ENCODE peak calls at places on chromosomes 5 and 9, in six cellular contexts. One of them, this sample, is unnamed.

GRCh38 chr9:97983524-97984187 is 515 bp downstream of the ANP32B start:
- DNase-seq in CD8-positive, alpha-beta T cell: peak; percentile 83
- DNase-seq in endothelial cell of umbilical vein: peak; percentile 51
- DNase-seq in RWPE1: peak; percentile 54
- DNase-seq in psoas muscle: peak; percentile 70
- DNase-seq in A673: peak; percentile 69
- DNase-seq in this sample: peak; percentile 64

GRCh38 chr5:176596689-176597416 is 13.1 kb downstream of the GPRIN1 start:
- DNase-seq in A673: no peak
- DNase-seq in CD8-positive, alpha-beta T cell: peak; percentile 83
- DNase-seq in RWPE1: no peak
- DNase-seq in endothelial cell of umbilical vein: peak; percentile 60
- DNase-seq in psoas muscle: peak; percentile 40
- DNase-seq in this sample: peak; percentile 22

GRCh38 chr9:78707481-78707977 is 410.6 kb downstream of the PSAT1 start:
- DNase-seq in psoas muscle: no peak
- DNase-seq in endothelial cell of umbilical vein: no peak
- DNase-seq in A673: no peak
- DNase-seq in RWPE1: peak; percentile 6
- DNase-seq in CD8-positive, alpha-beta T cell: no peak
- DNase-seq in this sample: no peak

GRCh38 chr9:112487008-112487798 is 576 bp downstream of the KIAA1958 start:
- DNase-seq in A673: peak; percentile 83
- DNase-seq in CD8-positive, alpha-beta T cell: peak; percentile 69
- DNase-seq in RWPE1: peak; percentile 81
- DNase-seq in psoas muscle: peak; percentile 58
- DNase-seq in endothelial cell of umbilical vein: peak; percentile 61
- DNase-seq in this sample: peak; percentile 60

GRCh38 chr9:101408374-101409078 is 9.9 kb downstream of the ZNF189 start:
- DNase-seq in A673: no peak
- DNase-seq in CD8-positive, alpha-beta T cell: no peak
- DNase-seq in RWPE1: no peak
- DNase-seq in psoas muscle: no peak
- DNase-seq in endothelial cell of umbilical vein: no peak
- DNase-seq in this sample: no peak

GRCh38 chr5:68780299-68780960 is 313.4 kb upstream of the SLC30A5 start:
- DNase-seq in RWPE1: no peak
- DNase-seq in CD8-positive, alpha-beta T cell: no peak
- DNase-seq in A673: no peak
- DNase-seq in endothelial cell of umbilical vein: no peak
- DNase-seq in psoas muscle: no peak
- DNase-seq in this sample: no peak

GRCh38 chr9:133641861-133642595 is 5.9 kb downstream of the DBH start:
- DNase-seq in psoas muscle: no peak
- DNase-seq in RWPE1: no peak
- DNase-seq in A673: no peak
- DNase-seq in endothelial cell of umbilical vein: no peak
- DNase-seq in CD8-positive, alpha-beta T cell: no peak
- DNase-seq in this sample: no peak

GRCh38 chr5:181223729-181224389 is 778 bp downstream of the TRIM41 start:
- DNase-seq in endothelial cell of umbilical vein: no peak
- DNase-seq in RWPE1: no peak
- DNase-seq in A673: no peak
- DNase-seq in psoas muscle: peak; percentile 67
- DNase-seq in CD8-positive, alpha-beta T cell: no peak
- DNase-seq in this sample: no peak

GRCh38 chr5:663436-664342 is 29.5 kb downstream of the TPPP start:
- DNase-seq in psoas muscle: no peak
- DNase-seq in RWPE1: no peak
- DNase-seq in A673: no peak
- DNase-seq in CD8-positive, alpha-beta T cell: no peak
- DNase-seq in endothelial cell of umbilical vein: no peak
- DNase-seq in this sample: no peak

GRCh38 chr5:43038523-43038989 is 1.6 kb downstream of the ANXA2R start:
- DNase-seq in CD8-positive, alpha-beta T cell: peak; percentile 70
- DNase-seq in RWPE1: no peak
- DNase-seq in A673: no peak
- DNase-seq in endothelial cell of umbilical vein: no peak
- DNase-seq in psoas muscle: no peak
- DNase-seq in this sample: no peak

GRCh38 chr5:90135979-90136378 is 273.6 kb downstream of the CETN3 start:
- DNase-seq in A673: no peak
- DNase-seq in RWPE1: no peak
- DNase-seq in endothelial cell of umbilical vein: no peak
- DNase-seq in psoas muscle: no peak
- DNase-seq in CD8-positive, alpha-beta T cell: no peak
- DNase-seq in this sample: no peak

GRCh38 chr9:97109194-97109811 is 70.4 kb upstream of the CTSV start:
- DNase-seq in psoas muscle: no peak
- DNase-seq in A673: peak; percentile 70
- DNase-seq in RWPE1: peak; percentile 64
- DNase-seq in CD8-positive, alpha-beta T cell: no peak
- DNase-seq in endothelial cell of umbilical vein: peak; percentile 67
- DNase-seq in this sample: no peak

GRCh38 chr9:131419716-131420115 is 25.8 kb downstream of the PRRC2B start:
- DNase-seq in RWPE1: no peak
- DNase-seq in A673: no peak
- DNase-seq in endothelial cell of umbilical vein: no peak
- DNase-seq in psoas muscle: no peak
- DNase-seq in CD8-positive, alpha-beta T cell: no peak
- DNase-seq in this sample: no peak

GRCh38 chr9:134485653-134486052 is 155.9 kb upstream of the COL5A1 start:
- DNase-seq in RWPE1: no peak
- DNase-seq in CD8-positive, alpha-beta T cell: no peak
- DNase-seq in endothelial cell of umbilical vein: no peak
- DNase-seq in A673: no peak
- DNase-seq in psoas muscle: no peak
- DNase-seq in this sample: peak; percentile 6

GRCh38 chr9:130117816-130118632 is 54.2 kb upstream of the NCS1 start:
- DNase-seq in RWPE1: no peak
- DNase-seq in endothelial cell of umbilical vein: peak; percentile 50
- DNase-seq in CD8-positive, alpha-beta T cell: no peak
- DNase-seq in psoas muscle: peak; percentile 45
- DNase-seq in A673: peak; percentile 55
- DNase-seq in this sample: no peak

GRCh38 chr5:107294151-107294550 is 376.6 kb downstream of the EFNA5 start:
- DNase-seq in endothelial cell of umbilical vein: no peak
- DNase-seq in psoas muscle: no peak
- DNase-seq in A673: no peak
- DNase-seq in RWPE1: no peak
- DNase-seq in CD8-positive, alpha-beta T cell: no peak
- DNase-seq in this sample: no peak

GRCh38 chr5:43017438-43017820 is 22.7 kb downstream of the ANXA2R start:
- DNase-seq in CD8-positive, alpha-beta T cell: peak; percentile 75
- DNase-seq in endothelial cell of umbilical vein: peak; percentile 69
- DNase-seq in psoas muscle: peak; percentile 40
- DNase-seq in RWPE1: no peak
- DNase-seq in A673: peak; percentile 35
- DNase-seq in this sample: no peak

GRCh38 chr9:75088646-75089368 is 493 bp downstream of the OSTF1 start:
- DNase-seq in endothelial cell of umbilical vein: peak; percentile 54
- DNase-seq in A673: peak; percentile 35
- DNase-seq in RWPE1: peak; percentile 63
- DNase-seq in psoas muscle: peak; percentile 71
- DNase-seq in CD8-positive, alpha-beta T cell: no peak
- DNase-seq in this sample: peak; percentile 74

GRCh38 chr9:34987160-34988040 is 2.1 kb upstream of the DNAJB5 start:
- DNase-seq in CD8-positive, alpha-beta T cell: no peak
- DNase-seq in A673: peak; percentile 33
- DNase-seq in endothelial cell of umbilical vein: no peak
- DNase-seq in RWPE1: no peak
- DNase-seq in psoas muscle: no peak
- DNase-seq in this sample: no peak

GRCh38 chr5:127030259-127031146 is at the start of gene MARCHF3:
- DNase-seq in psoas muscle: peak; percentile 95
- DNase-seq in A673: peak; percentile 95
- DNase-seq in CD8-positive, alpha-beta T cell: peak; percentile 96
- DNase-seq in RWPE1: peak; percentile 98
- DNase-seq in endothelial cell of umbilical vein: peak; percentile 98
- DNase-seq in this sample: peak; percentile 96

GRCh38 chr9:3434594-3434993 is 91.2 kb downstream of the RFX3 start:
- DNase-seq in A673: no peak
- DNase-seq in CD8-positive, alpha-beta T cell: no peak
- DNase-seq in psoas muscle: no peak
- DNase-seq in RWPE1: no peak
- DNase-seq in endothelial cell of umbilical vein: no peak
- DNase-seq in this sample: no peak

GRCh38 chr9:88197781-88198345 is 59.6 kb upstream of the SPATA31C2 start:
- DNase-seq in psoas muscle: no peak
- DNase-seq in endothelial cell of umbilical vein: no peak
- DNase-seq in CD8-positive, alpha-beta T cell: no peak
- DNase-seq in RWPE1: peak; percentile 81
- DNase-seq in A673: peak; percentile 90
- DNase-seq in this sample: no peak

GRCh38 chr5:52888363-52888762 is 100.6 kb downstream of the ITGA1 start:
- DNase-seq in RWPE1: no peak
- DNase-seq in endothelial cell of umbilical vein: no peak
- DNase-seq in A673: no peak
- DNase-seq in psoas muscle: no peak
- DNase-seq in CD8-positive, alpha-beta T cell: no peak
- DNase-seq in this sample: no peak

GRCh38 chr9:34072868-34073590 is 24.3 kb upstream of the UBAP2 start:
- DNase-seq in endothelial cell of umbilical vein: no peak
- DNase-seq in psoas muscle: no peak
- DNase-seq in CD8-positive, alpha-beta T cell: no peak
- DNase-seq in A673: no peak
- DNase-seq in RWPE1: peak; percentile 87
- DNase-seq in this sample: no peak

GRCh38 chr5:34045996-34046395 is 3.0 kb upstream of the C1QTNF3 start:
- DNase-seq in psoas muscle: no peak
- DNase-seq in endothelial cell of umbilical vein: no peak
- DNase-seq in RWPE1: peak; percentile 40
- DNase-seq in CD8-positive, alpha-beta T cell: no peak
- DNase-seq in A673: no peak
- DNase-seq in this sample: no peak

GRCh38 chr5:120228262-120229031 is 235.7 kb upstream of the PRR16 start:
- DNase-seq in CD8-positive, alpha-beta T cell: no peak
- DNase-seq in RWPE1: no peak
- DNase-seq in A673: peak; percentile 1
- DNase-seq in psoas muscle: no peak
- DNase-seq in endothelial cell of umbilical vein: no peak
- DNase-seq in this sample: no peak

GRCh38 chr5:111720333-111720890 is 36.6 kb downstream of the NREP start:
- DNase-seq in psoas muscle: no peak
- DNase-seq in endothelial cell of umbilical vein: no peak
- DNase-seq in CD8-positive, alpha-beta T cell: no peak
- DNase-seq in A673: no peak
- DNase-seq in RWPE1: no peak
- DNase-seq in this sample: no peak

DNA sequence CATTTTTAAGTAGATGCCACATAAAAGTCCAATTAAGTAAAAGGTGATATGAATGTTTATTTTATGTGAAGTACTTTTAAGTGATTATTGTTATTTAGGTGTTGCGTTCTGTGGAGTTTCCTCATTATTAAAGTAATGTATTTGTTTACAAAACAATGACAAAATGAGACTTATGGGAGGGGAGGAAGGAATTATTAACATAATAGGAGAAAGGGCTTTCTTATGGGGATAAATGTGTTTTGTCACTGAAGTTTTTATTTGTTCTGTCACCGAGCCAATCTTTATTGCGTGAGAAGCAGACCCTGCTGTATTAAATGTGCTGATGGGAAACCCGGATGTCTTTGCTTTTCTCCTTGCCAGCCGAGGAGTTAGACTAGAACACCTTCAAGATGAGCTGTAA is 44.5 kb downstream of the TRIO start:
- DNase-seq in endothelial cell of umbilical vein: peak; percentile 94
- DNase-seq in A673: peak; percentile 30
- DNase-seq in psoas muscle: no peak
- DNase-seq in CD8-positive, alpha-beta T cell: no peak
- DNase-seq in RWPE1: no peak
- DNase-seq in this sample: no peak
- H3K27ac ChIP-seq in endothelial cell of umbilical vein: peak overlapping the region; percentile 74
- H3K27ac ChIP-seq in A673: no peak overlapping the region
- H3K27ac ChIP-seq in psoas muscle: peak overlapping the region; percentile 43
- H3K27ac ChIP-seq in CD8-positive, alpha-beta T cell: no peak overlapping the region
- H3K27ac ChIP-seq in RWPE1: no peak overlapping the region
- H3K27ac ChIP-seq in this sample: peak overlapping the region; percentile 69

GRCh38 chr9:91736898-91737601 is 213.0 kb downstream of the ROR2 start:
- DNase-seq in RWPE1: no peak
- DNase-seq in CD8-positive, alpha-beta T cell: no peak
- DNase-seq in psoas muscle: no peak
- DNase-seq in A673: no peak
- DNase-seq in endothelial cell of umbilical vein: no peak
- DNase-seq in this sample: no peak

GRCh38 chr9:91741529-91741928 is 208.5 kb downstream of the ROR2 start:
- DNase-seq in RWPE1: peak; percentile 63
- DNase-seq in endothelial cell of umbilical vein: peak; percentile 35
- DNase-seq in CD8-positive, alpha-beta T cell: no peak
- DNase-seq in A673: no peak
- DNase-seq in psoas muscle: no peak
- DNase-seq in this sample: no peak

GRCh38 chr9:91736311-91736710 is 213.7 kb downstream of the ROR2 start:
- DNase-seq in CD8-positive, alpha-beta T cell: no peak
- DNase-seq in endothelial cell of umbilical vein: no peak
- DNase-seq in psoas muscle: no peak
- DNase-seq in A673: no peak
- DNase-seq in RWPE1: no peak
- DNase-seq in this sample: no peak

GRCh38 chr9:91744114-91744513 is 205.9 kb downstream of the ROR2 start:
- DNase-seq in endothelial cell of umbilical vein: no peak
- DNase-seq in psoas muscle: no peak
- DNase-seq in CD8-positive, alpha-beta T cell: no peak
- DNase-seq in A673: no peak
- DNase-seq in RWPE1: no peak
- DNase-seq in this sample: no peak

DNA sequence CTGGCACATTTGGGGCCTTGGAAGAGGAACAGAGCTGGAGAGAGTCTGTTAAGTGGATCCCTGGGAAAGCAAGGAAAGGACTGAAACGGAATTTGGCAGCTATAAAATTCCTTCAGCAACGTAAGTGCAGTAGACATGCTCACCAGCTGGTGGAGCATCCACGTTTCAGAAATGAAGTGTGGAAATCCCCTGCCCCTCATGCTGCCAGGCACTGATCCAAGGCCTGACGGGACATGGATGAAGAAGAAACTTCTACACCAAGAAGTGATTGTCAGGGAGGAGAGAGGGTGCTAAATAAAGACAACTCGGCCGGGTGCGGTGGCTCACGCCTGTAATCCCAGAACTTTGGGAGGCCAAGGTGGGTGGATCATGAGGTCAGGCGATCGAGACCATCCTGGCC is 209.3 kb downstream of the ROR2 start:
- DNase-seq in psoas muscle: no peak
- DNase-seq in endothelial cell of umbilical vein: no peak
- DNase-seq in CD8-positive, alpha-beta T cell: no peak
- DNase-seq in RWPE1: no peak
- DNase-seq in A673: peak; percentile 40
- DNase-seq in this sample: peak; percentile 36
- TF ChIP-seq CTCF in psoas muscle: no peak
- TF ChIP-seq CTCF in endothelial cell of umbilical vein: no peak
- TF ChIP-seq CTCF in CD8-positive, alpha-beta T cell: no peak
- TF ChIP-seq CTCF in RWPE1: no peak
- TF ChIP-seq CTCF in A673: peak; percentile 27
- TF ChIP-seq CTCF in this sample: peak; percentile 11

GRCh38 chr5:171493646-171494393 is 74.4 kb downstream of the FGF18 start:
- DNase-seq in psoas muscle: no peak
- DNase-seq in CD8-positive, alpha-beta T cell: no peak
- DNase-seq in RWPE1: no peak
- DNase-seq in A673: no peak
- DNase-seq in endothelial cell of umbilical vein: no peak
- DNase-seq in this sample: no peak
- H3K27ac ChIP-seq in psoas muscle: peak overlapping the region; percentile 78
- H3K27ac ChIP-seq in CD8-positive, alpha-beta T cell: no peak overlapping the region
- H3K27ac ChIP-seq in RWPE1: peak overlapping the region; percentile 87
- H3K27ac ChIP-seq in A673: peak overlapping the region; percentile 79
- H3K27ac ChIP-seq in endothelial cell of umbilical vein: no peak overlapping the region
- H3K27ac ChIP-seq in this sample: peak overlapping the region; percentile 86

GRCh38 chr9:94881946-94882345 is 155.4 kb downstream of the AOPEP start:
- DNase-seq in A673: no peak
- DNase-seq in endothelial cell of umbilical vein: no peak
- DNase-seq in CD8-positive, alpha-beta T cell: no peak
- DNase-seq in psoas muscle: no peak
- DNase-seq in RWPE1: no peak
- DNase-seq in this sample: no peak
- TF ChIP-seq CTCF in A673: no peak
- TF ChIP-seq CTCF in endothelial cell of umbilical vein: no peak
- TF ChIP-seq CTCF in CD8-positive, alpha-beta T cell: no peak
- TF ChIP-seq CTCF in psoas muscle: no peak
- TF ChIP-seq CTCF in RWPE1: no peak
- TF ChIP-seq CTCF in this sample: no peak

This sample was measured in left ventricle myocardium inferior.